ENCODE peak calls at places on chromosomes 1 and 21, in five cellular contexts. Q is right atrium auricular region; C is CD4-positive, alpha-beta T cell; B is esophagus muscularis mucosa; I is sigmoid colon. V is an unnamed sample.

GRCh38 chr1:18312961-18313360 is 167.8 kb upstream of the KLHDC7A start:
- DNase-seq in Q (no peak), C (no peak), B (no peak), I (no peak), V (no peak)

GRCh38 chr1:5944069-5944847 is 48.0 kb downstream of the NPHP4 start:
- DNase-seq in Q (peak), C (no peak), B (no peak), I (no peak), V (no peak)

GRCh38 chr1:27544818-27545612 is 55.0 kb upstream of the WASF2 start:
- DNase-seq in Q (peak), C (no peak), B (no peak), I (peak), V (peak)

GRCh38 chr21:39182016-39182415 is 1.2 kb downstream of the PSMG1 start:
- DNase-seq in Q (no peak), C (no peak), B (no peak), I (no peak), V (no peak)

GRCh38 chr1:221875004-221875330 is 133.1 kb upstream of the DUSP10 start:
- DNase-seq in Q (no peak), C (no peak), B (peak), I (no peak), V (no peak)

GRCh38 chr21:35614412-35614901 is 445.9 kb downstream of the SETD4 start:
- DNase-seq in Q (no peak), C (no peak), B (no peak), I (no peak), V (peak)

GRCh38 chr1:1004780-1005697 is 5.1 kb upstream of the HES4 start:
- DNase-seq in Q (no peak), C (no peak), B (no peak), I (peak), V (peak)

GRCh38 chr1:40078512-40079333 is 18.3 kb downstream of the PPT1 start:
- DNase-seq in Q (no peak), C (no peak), B (no peak), I (no peak), V (peak)

GRCh38 chr1:7670334-7671145 is 100.6 kb upstream of the VAMP3 start:
- DNase-seq in Q (peak), C (no peak), B (no peak), I (no peak), V (no peak)

GRCh38 chr1:60727553-60727952 is 354.8 kb upstream of the NFIA start:
- DNase-seq in Q (no peak), C (no peak), B (no peak), I (no peak), V (no peak)

GRCh38 chr21:41185802-41186201 is 17.8 kb downstream of the BACE2 start:
- DNase-seq in Q (no peak), C (no peak), B (no peak), I (no peak), V (no peak)

GRCh38 chr1:31038360-31038759 is 27.2 kb downstream of the PUM1 start:
- DNase-seq in Q (no peak), C (no peak), B (no peak), I (no peak), V (no peak)

GRCh38 chr1:185317886-185318310 is 855 bp upstream of the IVNS1ABP start:
- DNase-seq in Q (no peak), C (peak), B (no peak), I (peak), V (peak)

GRCh38 chr21:25298512-25299491 is 308.5 kb downstream of the MRPL39 start:
- DNase-seq in Q (no peak), C (no peak), B (no peak), I (no peak), V (no peak)

GRCh38 chr1:151989131-151989868 is 4.4 kb downstream of the S100A10 start:
- DNase-seq in Q (peak), C (peak), B (no peak), I (peak), V (no peak)

GRCh38 chr1:212440419-212440818 is 7.7 kb downstream of the NENF start:
- DNase-seq in Q (no peak), C (no peak), B (no peak), I (no peak), V (no peak)

GRCh38 chr21:26072891-26073615 is 97.5 kb downstream of the APP start:
- DNase-seq in Q (no peak), C (no peak), B (no peak), I (no peak), V (no peak)

GRCh38 chr1:180151508-180151907 is 3.2 kb upstream of the QSOX1 start:
- DNase-seq in Q (no peak), C (no peak), B (no peak), I (no peak), V (peak)

GRCh38 chr1:15728937-15729657 is 7.0 kb upstream of the SLC25A34 start:
- DNase-seq in Q (no peak), C (no peak), B (no peak), I (no peak), V (no peak)

GRCh38 chr21:45152265-45152746 is 77.9 kb downstream of the ADARB1 start:
- DNase-seq in Q (peak), C (peak), B (no peak), I (peak), V (peak)

GRCh38 chr1:3069491-3070303 is 694 bp downstream of the PRDM16 start:
- DNase-seq in Q (no peak), C (no peak), B (no peak), I (peak), V (peak)

GRCh38 chr1:5597991-5598823 is 394.0 kb downstream of the NPHP4 start:
- DNase-seq in Q (peak), C (no peak), B (peak), I (no peak), V (no peak)

GRCh38 chr1:78630600-78630999 is 10.4 kb downstream of the IFI44L start:
- DNase-seq in Q (no peak), C (no peak), B (no peak), I (no peak), V (no peak)

GRCh38 chr1:183027791-183028190 is 4.6 kb downstream of the LAMC1 start:
- DNase-seq in Q (no peak), C (no peak), B (peak), I (no peak), V (no peak)

GRCh38 chr1:220791287-220791686 is 4.6 kb downstream of the MTARC1 start:
- DNase-seq in Q (peak), C (no peak), B (no peak), I (no peak), V (no peak)

GRCh38 chr1:59361766-59362165 is 64.9 kb downstream of the FGGY start:
- DNase-seq in Q (no peak), C (no peak), B (no peak), I (no peak), V (no peak)

DNA sequence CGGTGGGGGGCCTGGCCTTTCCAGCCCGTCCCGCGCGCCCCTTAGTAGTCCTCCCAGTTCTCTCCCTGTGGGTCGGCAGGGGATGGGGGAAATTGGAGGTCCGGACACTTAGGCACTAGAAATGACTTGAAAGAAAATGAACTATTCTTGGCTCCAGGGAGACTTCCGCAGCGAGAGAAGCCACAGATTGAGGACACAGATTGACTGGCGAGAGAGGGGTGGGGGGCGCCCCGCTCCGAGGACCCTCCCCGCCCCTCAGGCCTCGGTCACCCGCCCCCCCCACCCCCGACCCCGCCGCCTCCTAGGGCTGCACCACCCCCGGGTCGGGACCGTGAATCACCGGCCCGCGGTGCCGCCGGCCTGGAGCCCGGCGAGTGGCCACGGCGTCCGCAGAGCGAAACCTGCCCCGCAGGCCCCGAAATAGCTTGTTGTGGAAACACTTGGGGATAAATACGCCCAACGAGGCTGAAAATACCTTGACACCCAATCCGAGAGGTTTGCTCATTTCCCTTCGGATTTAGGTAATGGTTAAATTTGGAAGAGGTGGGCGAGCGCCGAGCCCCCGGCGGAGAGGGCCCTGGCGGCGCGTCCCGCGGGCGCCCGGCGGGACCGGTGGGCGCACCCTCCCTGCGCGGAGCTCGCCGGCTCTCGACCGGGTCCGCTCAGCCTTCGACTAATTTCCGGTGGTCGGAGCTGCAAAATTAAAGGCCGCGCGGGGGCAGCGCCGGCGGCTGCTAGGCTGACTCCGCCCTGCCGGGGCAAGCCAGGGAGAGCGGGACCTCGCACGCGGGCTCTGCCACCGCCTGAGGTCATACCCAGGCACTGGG is at the start of gene GFI1:
- DNase-seq in Q (no peak), C (peak), B (no peak), I (no peak), V (peak)
- H3K27ac ChIP-seq in Q (no peak), C (peak), B (no peak), I (peak), V (no peak)

DNA sequence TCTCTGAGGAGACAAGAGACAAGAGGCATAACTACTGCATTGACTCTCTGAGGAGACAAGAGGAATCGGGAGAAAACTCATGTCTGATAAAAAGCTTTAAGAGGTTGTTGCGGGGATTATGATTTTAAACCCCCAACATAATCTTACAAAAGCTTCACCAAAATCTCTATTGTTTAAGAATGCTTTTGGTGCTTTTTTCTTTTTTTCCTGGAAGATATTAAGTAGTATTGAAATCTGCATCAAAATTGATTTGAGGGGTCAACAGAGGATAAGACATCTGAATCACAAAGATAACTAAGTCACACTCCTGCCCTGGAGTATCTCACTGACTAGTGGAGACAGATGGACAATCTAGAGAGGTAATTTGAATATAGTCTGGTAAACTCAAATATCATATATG is 115.6 kb upstream of the MROH9 start:
- DNase-seq in Q (no peak), C (no peak), B (no peak), I (no peak), V (no peak)
- H3K27ac ChIP-seq in Q (no peak), C (no peak), B (no peak), I (no peak), V (no peak)

GRCh38 chr1:119266386-119266785 is 102.2 kb upstream of the HAO2 start:
- DNase-seq in Q (no peak), C (no peak), B (no peak), I (no peak), V (no peak)

GRCh38 chr1:119268879-119269278 is 99.7 kb upstream of the HAO2 start:
- DNase-seq in Q (no peak), C (no peak), B (no peak), I (no peak), V (no peak)

DNA sequence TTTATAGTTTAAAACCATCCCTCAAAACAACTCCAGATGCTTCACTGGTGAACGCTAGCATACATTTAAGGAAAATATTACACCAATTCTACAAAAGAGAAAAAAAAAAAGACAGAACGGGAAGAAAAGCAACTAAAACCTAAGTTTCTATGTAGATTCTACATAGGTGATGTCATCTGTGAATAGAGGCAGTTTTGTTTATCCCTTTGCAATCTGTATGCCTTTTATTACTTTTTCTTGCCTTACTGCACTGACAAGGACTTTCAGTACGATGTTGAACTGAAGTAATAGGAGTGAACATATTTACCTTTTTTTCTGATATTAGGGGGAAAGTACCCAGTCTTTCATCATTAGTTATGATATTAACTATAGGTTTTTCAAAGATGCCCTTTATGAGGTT is 101.7 kb upstream of the HAO2 start:
- DNase-seq in Q (no peak), C (no peak), B (no peak), I (no peak), V (no peak)
- H3K27ac ChIP-seq in Q (no peak), C (no peak), B (no peak), I (no peak), V (no peak)

GRCh38 chr1:167220537-167221125 is at the start of gene POU2F1:
- DNase-seq in Q (peak), C (peak), B (peak), I (peak), V (peak)

GRCh38 chr1:167219646-167220536 is 795 bp upstream of the POU2F1 start:
- DNase-seq in Q (peak), C (peak), B (peak), I (peak), V (peak)

GRCh38 chr1:167221126-167221803 is 579 bp downstream of the POU2F1 start:
- DNase-seq in Q (no peak), C (no peak), B (no peak), I (no peak), V (peak)

GRCh38 chr1:167223144-167224103 is 2.7 kb downstream of the POU2F1 start:
- DNase-seq in Q (no peak), C (no peak), B (no peak), I (no peak), V (no peak)

DNA sequence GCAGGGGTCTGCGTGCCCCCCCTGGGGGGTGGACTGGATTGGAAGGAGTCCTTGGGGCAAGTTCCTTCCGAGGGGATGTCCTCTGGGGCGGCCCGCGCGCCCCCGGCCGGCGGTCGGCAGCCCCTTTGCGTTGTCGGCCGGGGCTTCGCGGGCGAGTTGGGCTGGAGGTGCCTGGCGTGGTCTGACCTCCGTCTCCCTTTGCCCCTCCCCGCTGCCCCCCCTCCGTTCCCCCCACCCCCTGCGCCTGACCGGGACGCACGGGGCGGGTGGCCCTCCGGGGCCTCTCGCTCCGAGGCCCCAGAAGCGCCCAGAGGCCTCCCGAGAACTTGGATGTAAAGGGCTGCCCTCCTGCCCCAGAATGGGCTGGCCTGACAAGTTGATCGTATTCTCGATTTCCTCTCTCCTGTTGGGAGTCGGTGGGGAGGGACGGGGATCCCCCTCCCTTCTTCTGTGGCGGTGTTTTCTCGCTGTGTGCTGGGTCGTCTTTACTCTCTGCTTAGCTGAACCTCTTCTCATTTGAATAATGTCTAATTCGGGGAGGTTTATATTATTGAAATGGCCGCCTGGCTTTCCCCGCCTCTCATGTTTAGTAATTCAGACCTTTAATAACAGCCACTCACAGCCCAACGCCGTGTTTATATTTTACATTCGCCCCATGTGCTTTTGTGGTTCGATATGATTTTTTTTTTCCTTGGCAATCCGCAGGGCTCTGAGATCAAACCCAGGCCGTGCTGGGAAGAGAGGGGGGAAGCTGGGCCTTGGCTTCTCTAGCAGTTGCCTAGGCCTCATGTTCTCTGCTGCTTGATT is 1.3 kb downstream of the POU2F1 start:
- DNase-seq in Q (peak), C (peak), B (peak), I (peak), V (peak)
- H3K27ac ChIP-seq in Q (peak), C (peak), B (peak), I (peak), V (peak)

GRCh38 chr1:47876587-47876963 is 120.6 kb downstream of the TRABD2B start:
- DNase-seq in Q (no peak), C (no peak), B (no peak), I (no peak), V (no peak)
- H3K27ac ChIP-seq in Q (no peak), C (no peak), B (peak), I (no peak), V (no peak)

GRCh38 chr1:160099716-160100375 is 1.4 kb upstream of the IGSF8 start:
- DNase-seq in Q (no peak), C (no peak), B (no peak), I (no peak), V (no peak)
- H3K27ac ChIP-seq in Q (peak), C (peak), B (peak), I (peak), V (no peak)

V was measured in cardiac muscle cell.